ENCODE peak calls at places on chromosomes 13 and 19, in seven cellular contexts. O is AG08395; H is BE2C; X is CD8-positive, alpha-beta T cell; C is NCI-H1436 treated with DMSO at 0.1 percent for 48 hours; Y is hepatocyte; F is nucleus accumbens. K is an unnamed sample.

GRCh38 chr19:54160948-54161347 is 1.4 kb upstream of the LENG1 start:
- DNase-seq in Y (no peak), C (no peak), O (no peak), X (no peak), F (no peak), H (no peak), K (no peak)

GRCh38 chr19:1410136-1410786 is 2.9 kb downstream of the DAZAP1 start:
- DNase-seq in H (no peak), C (no peak), O (no peak), X (no peak), Y (no peak), F (no peak), K (no peak)

GRCh38 chr13:103218253-103218652 is 152.0 kb upstream of the SLC10A2 start:
- DNase-seq in O (no peak), F (no peak), X (no peak), Y (no peak), H (no peak), C (no peak), K (no peak)

GRCh38 chr13:59906413-59907027 is 257.2 kb downstream of the DIAPH3 start:
- DNase-seq in C (no peak), X (no peak), Y (peak), F (no peak), O (peak), H (peak), K (no peak)

GRCh38 chr13:31895687-31896086 is 135.9 kb upstream of the FRY start:
- DNase-seq in H (no peak), F (no peak), C (no peak), X (no peak), O (no peak), Y (no peak), K (no peak)

GRCh38 chr19:19460761-19461265 is 54.5 kb downstream of the TSSK6 start:
- DNase-seq in H (peak), X (peak), F (peak), O (peak), C (no peak), Y (no peak), K (no peak)

GRCh38 chr13:27309401-27309958 is 38.9 kb downstream of the RASL11A start:
- DNase-seq in H (no peak), C (no peak), Y (no peak), F (no peak), O (no peak), X (no peak), K (no peak)

GRCh38 chr19:31535691-31536460 is 186.6 kb upstream of the TSHZ3 start:
- DNase-seq in F (no peak), H (no peak), X (peak), O (no peak), C (no peak), Y (no peak), K (no peak)

GRCh38 chr19:28514166-28514565 is 698.8 kb downstream of the UQCRFS1 start:
- DNase-seq in H (no peak), F (no peak), C (no peak), X (no peak), Y (no peak), O (no peak), K (no peak)

GRCh38 chr19:22595918-22596341 is 38.2 kb upstream of the ZNF492 start:
- DNase-seq in C (no peak), H (no peak), X (no peak), O (no peak), F (no peak), Y (no peak), K (no peak)

GRCh38 chr19:13978306-13978705 is 26.0 kb downstream of the DCAF15 start:
- DNase-seq in O (peak), X (no peak), Y (peak), F (no peak), H (peak), C (no peak), K (no peak)

GRCh38 chr19:58575183-58576041 is 2.3 kb upstream of the MZF1 start:
- DNase-seq in X (peak), Y (peak), H (peak), C (no peak), F (no peak), O (peak), K (no peak)

GRCh38 chr19:16988661-16989060 is 37.9 kb downstream of the CPAMD8 start:
- DNase-seq in F (no peak), O (no peak), H (no peak), Y (no peak), X (no peak), C (no peak), K (no peak)

GRCh38 chr13:91576590-91576989 is 178.2 kb downstream of the GPC5 start:
- DNase-seq in C (no peak), Y (no peak), X (no peak), O (no peak), F (no peak), H (peak), K (no peak)

GRCh38 chr13:52882803-52883202 is 34.4 kb upstream of the PCDH8 start:
- DNase-seq in F (no peak), C (no peak), H (no peak), O (no peak), Y (no peak), X (no peak), K (no peak)